ENCODE peak calls at places on chromosomes 13 and 19, in six cellular contexts. S is colonic mucosa, M is GM06990, O is ovary, U is hepatocyte, Z is mammary epithelial cell. A is an unnamed sample.

GRCh38 chr13:22696433-22696832 is 484.3 kb upstream of the SGCG start:
- DNase-seq in S (no peak), M (no peak), O (no peak), U (no peak), Z (no peak), A (no peak)

GRCh38 chr19:47315125-47315821 is 5.6 kb downstream of the C5AR1 start:
- DNase-seq in S (peak; percentile 38), M (no peak), O (peak; percentile 29), U (peak; percentile 90), Z (peak; percentile 92), A (no peak)

GRCh38 chr19:13827656-13828055 is 32.4 kb downstream of the ZSWIM4 start:
- DNase-seq in S (no peak), M (no peak), O (no peak), U (no peak), Z (no peak), A (no peak)

GRCh38 chr19:48061401-48062344 is 17.8 kb upstream of the CABP5 start:
- DNase-seq in S (peak; percentile 22), M (no peak), O (no peak), U (no peak), Z (no peak), A (no peak)

GRCh38 chr13:20118268-20119140 is 42.3 kb downstream of the GJA3 start:
- DNase-seq in S (peak; percentile 78), M (peak; percentile 26), O (peak; percentile 55), U (peak; percentile 84), Z (no peak), A (no peak)

GRCh38 chr13:106753241-106753640 is 185.3 kb upstream of the ARGLU1 start:
- DNase-seq in S (no peak), M (no peak), O (no peak), U (peak; percentile 23), Z (no peak), A (no peak)

GRCh38 chr19:4455742-4456565 is 1.6 kb downstream of the UBXN6 start:
- DNase-seq in S (no peak), M (no peak), O (peak; percentile 93), U (peak; percentile 79), Z (peak; percentile 43), A (no peak)

GRCh38 chr19:54287456-54287855 is 6.5 kb upstream of the LILRB2 start:
- DNase-seq in S (no peak), M (no peak), O (no peak), U (no peak), Z (no peak), A (no peak)

GRCh38 chr13:94677799-94678198 is 34.5 kb downstream of the SOX21 start:
- DNase-seq in S (no peak), M (no peak), O (no peak), U (no peak), Z (no peak), A (no peak)

GRCh38 chr19:6250024-6250605 is 29.7 kb downstream of the MLLT1 start:
- DNase-seq in S (no peak), M (no peak), O (no peak), U (no peak), Z (peak; percentile 19), A (no peak)

DNA sequence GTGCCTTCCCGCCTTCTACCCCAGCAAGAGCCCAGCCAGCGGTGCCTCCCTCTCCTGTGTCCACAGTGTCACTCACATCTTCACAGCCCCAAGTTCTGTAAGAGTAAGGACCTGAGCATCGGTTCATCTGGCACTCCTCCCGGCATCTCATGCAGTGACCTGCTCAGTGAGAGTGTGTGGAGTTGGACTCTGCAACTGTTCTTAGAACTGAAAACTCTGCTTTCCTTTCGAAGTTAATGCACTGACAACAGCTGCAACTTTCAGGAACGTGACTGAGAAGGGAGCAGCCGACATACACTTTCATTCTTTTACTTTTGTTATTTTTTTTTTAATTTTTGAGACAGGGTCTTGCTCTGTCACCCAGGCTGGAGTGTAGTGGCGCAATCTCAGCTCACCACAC is 41.2 kb downstream of the CEP89 start:
- DNase-seq in S (no peak), M (no peak), O (no peak), U (no peak), Z (no peak), A (no peak)
- H3K36me3 ChIP-seq in S (no peaks in the 10 kb centered on the region), M (peaks cover 4% of the 10 kb centered on the region), O (no peaks in the 10 kb centered on the region), U (no peaks in the 10 kb centered on the region), Z (peaks cover 3% of the 10 kb centered on the region), A (no peaks in the 10 kb centered on the region)

GRCh38 chr19:45584332-45585157 is at the start of gene OPA3:
- DNase-seq in S (peak; percentile 100), M (peak; percentile 100), O (peak; percentile 100), U (peak; percentile 100), Z (peak; percentile 100), A (peak; percentile 99)
- TF ChIP-seq CTCF in S (no peak), M (no peak), O (peak; percentile 43), U (peak; percentile 36), Z (no peak), A (no peak)

GRCh38 chr19:797528-798414 is 519 bp downstream of the PTBP1 start:
- DNase-seq in S (peak; percentile 91), M (peak; percentile 93), O (peak; percentile 90), U (peak; percentile 97), Z (peak; percentile 90), A (peak; percentile 56)

GRCh38 chr19:798415-799075 is 1.3 kb downstream of the PTBP1 start:
- DNase-seq in S (peak; percentile 85), M (no peak), O (no peak), U (peak; percentile 71), Z (no peak), A (no peak)

GRCh38 chr19:800360-801029 is 3.2 kb downstream of the PTBP1 start:
- DNase-seq in S (peak; percentile 65), M (no peak), O (no peak), U (peak; percentile 78), Z (peak; percentile 80), A (no peak)

GRCh38 chr19:801030-801860 is 4.0 kb downstream of the PTBP1 start:
- DNase-seq in S (peak; percentile 55), M (no peak), O (no peak), U (no peak), Z (peak; percentile 56), A (no peak)

GRCh38 chr19:799076-799881 is 2.0 kb downstream of the PTBP1 start:
- DNase-seq in S (no peak), M (no peak), O (no peak), U (no peak), Z (peak; percentile 46), A (no peak)
- H3K36me3 ChIP-seq in S (peaks cover 10% of the 10 kb centered on the region), M (peaks cover 43% of the 10 kb centered on the region), O (no peaks in the 10 kb centered on the region), U (no peaks in the 10 kb centered on the region), Z (peaks cover 9% of the 10 kb centered on the region), A (peaks cover 8% of the 10 kb centered on the region)

DNA sequence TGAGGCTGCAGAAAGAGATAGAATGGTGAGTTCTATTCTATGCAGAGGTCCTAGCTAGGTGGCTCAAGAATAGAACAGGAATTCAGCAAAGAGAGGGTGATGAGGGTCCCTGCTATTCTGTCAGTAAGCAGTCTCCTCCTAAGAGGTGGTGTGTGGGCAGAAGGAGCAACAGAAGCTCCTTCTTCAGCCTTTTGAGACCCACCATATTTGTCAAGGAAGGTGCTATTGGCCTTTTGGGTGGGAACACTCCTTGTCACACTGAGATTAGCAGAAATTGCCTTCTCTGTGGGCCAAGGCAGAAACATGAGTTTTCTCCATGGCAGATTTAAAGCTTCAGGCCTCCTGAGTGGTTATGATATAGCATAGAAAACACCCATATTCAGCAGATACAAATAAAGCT is 39.4 kb upstream of the RAP2A start:
- DNase-seq in S (no peak), M (no peak), O (no peak), U (no peak), Z (no peak), A (no peak)
- TF ChIP-seq CTCF in S (no peak), M (no peak), O (no peak), U (no peak), Z (no peak), A (no peak)

DNA sequence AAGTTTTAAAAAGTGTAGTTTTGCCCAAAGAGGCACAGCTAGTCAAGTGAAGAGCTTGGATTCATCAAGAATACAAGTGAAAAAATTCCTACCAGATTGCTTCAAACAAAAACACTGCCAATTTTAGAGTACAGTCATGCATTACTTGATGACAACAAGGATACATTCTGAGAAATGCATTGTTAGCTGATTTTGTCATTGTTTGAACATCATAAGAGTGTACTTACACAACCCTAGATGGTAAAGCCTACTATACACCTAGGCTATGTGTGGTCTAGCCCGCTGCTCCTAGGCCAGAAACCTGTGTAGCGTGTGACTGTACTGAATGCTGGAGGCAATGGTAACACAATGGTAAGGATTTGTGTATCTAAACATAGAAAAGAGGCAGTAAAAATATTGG is 41.1 kb downstream of the TMTC4 start:
- DNase-seq in S (no peak), M (no peak), O (no peak), U (no peak), Z (peak; percentile 74), A (no peak)
- H3K36me3 ChIP-seq in S (peaks cover 5% of the 10 kb centered on the region), M (peaks cover 10% of the 10 kb centered on the region), O (no peaks in the 10 kb centered on the region), U (no peaks in the 10 kb centered on the region), Z (peaks cover 5% of the 10 kb centered on the region), A (peaks cover 78% of the 10 kb centered on the region)

DNA sequence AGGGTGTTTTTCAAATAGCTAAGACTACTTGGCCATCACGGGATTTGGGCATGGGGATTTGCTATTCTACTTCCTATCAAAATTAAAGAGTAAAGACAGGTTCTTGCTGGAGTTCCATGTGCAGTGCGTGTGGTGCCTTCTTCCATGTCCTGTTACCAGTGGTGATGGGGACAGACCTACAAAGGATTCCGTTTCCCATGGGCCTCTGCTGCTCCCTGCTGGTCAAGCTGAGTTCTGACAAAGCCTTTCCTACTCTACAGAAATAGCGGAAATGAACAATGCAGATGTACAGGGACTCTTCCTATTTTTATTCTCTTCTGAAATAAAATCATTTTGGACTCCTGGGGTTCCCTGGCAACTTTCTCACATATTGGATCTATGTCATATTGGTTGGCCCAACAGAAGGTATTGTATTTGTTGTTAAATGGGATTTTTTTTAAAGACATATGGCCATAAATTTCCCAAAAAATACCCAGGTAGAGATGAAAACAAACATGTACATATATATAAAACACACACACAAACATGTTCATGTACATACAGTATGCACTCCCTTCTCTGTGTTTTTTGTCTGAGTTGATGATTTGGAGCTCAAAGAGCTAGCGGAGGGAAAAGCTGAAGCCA is 90.5 kb upstream of the SLC15A1 start:
- DNase-seq in S (peak; percentile 72), M (peak; percentile 24), O (peak; percentile 54), U (peak; percentile 87), Z (peak; percentile 48), A (no peak)
- TF ChIP-seq CTCF in S (peak; percentile 73), M (peak; percentile 86), O (no peak), U (peak; percentile 80), Z (peak; percentile 88), A (peak; percentile 56)

A was measured in esophagus squamous epithelium.